ENCODE peak calls at places on chromosomes 5 and 9, in seven cellular contexts. N is upper lobe of right lung, O is lower lobe of right lung, A is dorsolateral prefrontal cortex, G is ovary, S is aorta, L is right atrium auricular region. C is an unnamed sample.

GRCh38 chr9:12739014-12739413 is 35.8 kb upstream of the LURAP1L start:
- DNase-seq in N (no peak), O (no peak), A (no peak), G (no peak), S (no peak), L (no peak), C (no peak)

GRCh38 chr9:35748858-35749514 is at the start of the genes GBA2 and RGP1:
- DNase-seq in N (peak), O (peak), A (peak), G (peak), S (peak), L (peak), C (peak)

GRCh38 chr9:16625831-16626230 is 244.6 kb downstream of the BNC2 start:
- DNase-seq in N (no peak), O (no peak), A (no peak), G (no peak), S (no peak), L (no peak), C (no peak)

GRCh38 chr9:89020754-89021153 is 29.5 kb downstream of the S1PR3 start:
- DNase-seq in N (no peak), O (no peak), A (no peak), G (no peak), S (no peak), L (no peak), C (no peak)

GRCh38 chr5:6576861-6577501 is 55.9 kb downstream of the NSUN2 start:
- DNase-seq in N (no peak), O (no peak), A (no peak), G (no peak), S (no peak), L (peak), C (no peak)

GRCh38 chr9:111645806-111646205 is 14.7 kb downstream of the DNAJC25 start:
- DNase-seq in N (no peak), O (no peak), A (no peak), G (no peak), S (no peak), L (no peak), C (no peak)

GRCh38 chr5:14440223-14440597 is 141.4 kb upstream of the OTULINL start:
- DNase-seq in N (no peak), O (no peak), A (no peak), G (no peak), S (no peak), L (no peak), C (no peak)

GRCh38 chr5:122126177-122126701 is 3.1 kb upstream of the ZNF474 start:
- DNase-seq in N (no peak), O (no peak), A (no peak), G (no peak), S (no peak), L (no peak), C (no peak)

GRCh38 chr5:33824516-33825195 is 67.1 kb downstream of the ADAMTS12 start:
- DNase-seq in N (no peak), O (no peak), A (no peak), G (no peak), S (no peak), L (no peak), C (no peak)

GRCh38 chr5:101364469-101364868 is 461.4 kb upstream of the ST8SIA4 start:
- DNase-seq in N (no peak), O (no peak), A (no peak), G (no peak), S (no peak), L (no peak), C (no peak)
- H3K4me3 ChIP-seq in N (no peak), O (no peak), A (no peak), G (no peak), S (no peak), L (no peak), C (no peak)

GRCh38 chr5:173901705-173902104 is 13.6 kb downstream of the CPEB4 start:
- DNase-seq in N (no peak), O (no peak), A (no peak), G (no peak), S (no peak), L (no peak), C (no peak)

GRCh38 chr5:173893192-173893561 is 5.0 kb downstream of the CPEB4 start:
- DNase-seq in N (no peak), O (no peak), A (no peak), G (no peak), S (no peak), L (no peak), C (no peak)

GRCh38 chr5:173895766-173896165 is 7.6 kb downstream of the CPEB4 start:
- DNase-seq in N (no peak), O (no peak), A (no peak), G (no peak), S (no peak), L (no peak), C (no peak)

GRCh38 chr5:173891367-173891766 is 3.2 kb downstream of the CPEB4 start:
- DNase-seq in N (no peak), O (no peak), A (no peak), G (no peak), S (no peak), L (no peak), C (no peak)

DNA sequence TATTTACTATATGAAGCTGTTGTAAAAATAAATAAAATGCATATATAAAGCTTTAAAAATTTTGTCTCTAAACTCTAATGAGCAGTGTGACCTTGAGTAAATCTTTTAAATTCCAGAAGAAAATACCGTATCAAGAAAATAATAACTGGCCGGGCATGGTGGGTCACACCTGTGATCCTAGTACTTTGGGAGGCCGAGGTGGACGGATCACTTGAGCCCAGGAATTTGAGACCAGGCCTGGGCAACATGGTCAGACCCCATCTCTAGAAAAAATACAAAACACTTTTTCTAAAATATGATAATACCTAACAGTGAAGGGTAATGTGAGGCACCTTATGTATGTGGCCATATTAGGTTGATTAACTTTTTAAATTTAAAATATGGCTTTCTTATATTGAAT is 8.5 kb downstream of the CPEB4 start:
- DNase-seq in N (no peak), O (no peak), A (no peak), G (no peak), S (no peak), L (no peak), C (no peak)
- H3K4me3 ChIP-seq in N (no peak), O (no peak), A (peak), G (no peak), S (no peak), L (no peak), C (no peak)

GRCh38 chr5:76083555-76084495 is 642 bp downstream of the SV2C start:
- DNase-seq in N (no peak), O (no peak), A (no peak), G (no peak), S (peak), L (no peak), C (no peak)
- H3K4me3 ChIP-seq in N (peak), O (peak), A (peak), G (no peak), S (no peak), L (peak), C (peak)

GRCh38 chr5:115179959-115180709 is 10.4 kb upstream of the TRIM36 start:
- DNase-seq in N (peak), O (no peak), A (no peak), G (peak), S (peak), L (no peak), C (no peak)
- H3K4me3 ChIP-seq in N (peak), O (peak), A (peak), G (peak), S (peak), L (peak), C (peak)

DNA sequence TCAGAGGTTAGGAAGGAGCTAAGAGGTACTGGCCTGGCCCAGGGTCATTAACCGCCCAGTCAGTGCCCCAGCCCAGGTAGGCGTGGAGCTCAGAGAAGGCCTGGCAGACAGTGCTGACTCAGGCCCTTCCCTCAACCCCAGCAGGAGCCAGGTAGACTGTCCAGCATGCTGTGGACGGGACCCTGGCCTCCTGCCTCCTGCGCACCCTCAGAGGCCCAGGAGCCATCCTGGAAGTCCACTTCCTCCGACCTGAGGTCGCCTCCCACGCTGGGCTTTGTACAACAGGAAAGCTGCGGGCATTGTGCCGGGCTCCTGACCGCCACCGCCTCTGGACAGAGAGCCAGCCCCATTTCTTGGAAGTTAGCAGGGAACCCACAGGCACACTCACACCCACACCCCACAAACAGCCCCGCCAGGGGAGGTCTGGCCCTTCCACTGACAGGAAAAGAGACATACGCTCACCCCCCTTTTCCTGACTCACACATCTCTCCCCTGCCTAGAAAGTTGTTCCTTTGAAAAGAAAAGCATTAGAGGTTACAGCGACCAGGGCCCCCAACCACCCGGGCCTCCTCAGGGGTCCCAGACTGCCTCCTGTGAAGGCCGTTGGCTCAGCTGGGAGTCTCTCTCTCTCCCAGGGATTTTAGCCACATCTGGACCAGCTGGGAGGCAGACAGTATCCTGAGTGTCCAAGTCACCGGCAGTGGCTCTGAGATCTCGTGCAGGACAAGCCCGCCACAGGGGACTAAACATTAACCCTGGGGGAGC is 7.7 kb downstream of the RALGDS start:
- DNase-seq in N (peak), O (peak), A (peak), G (peak), S (peak), L (no peak), C (no peak)
- H3K4me3 ChIP-seq in N (no peak), O (no peak), A (no peak), G (no peak), S (no peak), L (no peak), C (peak)

DNA sequence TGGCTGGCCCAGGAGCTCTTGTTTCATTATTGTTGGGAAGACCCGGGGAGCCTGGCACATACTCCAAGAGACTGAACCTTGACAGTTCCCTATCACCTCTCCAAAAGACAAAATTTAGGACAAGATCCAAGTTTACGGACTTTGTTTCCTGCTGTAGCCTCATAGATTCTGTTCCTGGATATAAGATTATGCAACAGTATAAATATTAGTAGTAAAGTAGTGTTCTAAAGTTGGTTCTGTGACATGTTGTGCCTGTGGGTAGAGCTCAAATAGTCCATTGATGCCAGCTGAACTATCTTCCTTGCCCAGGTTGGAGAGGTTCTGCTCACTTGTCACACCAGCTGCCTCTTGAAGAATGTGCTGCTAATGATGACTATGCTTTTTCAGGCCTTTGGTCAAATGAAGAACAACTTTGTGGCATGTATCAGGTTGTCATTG is 430.2 kb downstream of the DMAC1 start:
- DNase-seq in N (no peak), O (no peak), A (no peak), G (no peak), S (no peak), L (no peak), C (no peak)
- H3K4me3 ChIP-seq in N (no peak), O (no peak), A (no peak), G (no peak), S (no peak), L (no peak), C (no peak)